ENCODE peak calls at places on chromosome 4, in four cellular contexts. X is adrenal gland, Z is RWPE2, W is retinal pigment epithelial cell. G is an unnamed sample.

GRCh38 chr4:152970102-152970820 is 34.1 kb downstream of the FHDC1 start:
- DNase-seq in Z (no peak), W (peak; percentile 74), X (no peak), G (no peak)

GRCh38 chr4:6200922-6201362 is 593 bp upstream of the JAKMIP1 start:
- DNase-seq in Z (no peak), W (no peak), X (no peak), G (no peak)

GRCh38 chr4:137267024-137267423 is 265.3 kb downstream of the PCDH18 start:
- DNase-seq in X (no peak), W (no peak), Z (no peak), G (no peak)

GRCh38 chr4:117400039-117400835 is 314.9 kb upstream of the TRAM1L1 start:
- DNase-seq in Z (no peak), X (no peak), W (peak; percentile 79), G (no peak)

GRCh38 chr4:157994863-157995262 is 178.0 kb downstream of the GASK1B start:
- DNase-seq in W (no peak), X (no peak), Z (no peak), G (no peak)

GRCh38 chr4:77240469-77241066 is 83.6 kb downstream of the CCNG2 start:
- DNase-seq in X (peak; percentile 57), W (no peak), Z (peak; percentile 62), G (peak; percentile 65)

GRCh38 chr4:138222041-138222440 is 20.1 kb downstream of the SLC7A11 start:
- DNase-seq in W (no peak), X (no peak), Z (no peak), G (no peak)

GRCh38 chr4:1337376-1337831 is 9.6 kb upstream of the UVSSA start:
- DNase-seq in Z (no peak), X (no peak), W (no peak), G (peak; percentile 68)

GRCh38 chr4:38529189-38530115 is 134.5 kb upstream of the KLF3 start:
- DNase-seq in W (no peak), Z (no peak), X (peak; percentile 25), G (peak; percentile 76)

GRCh38 chr4:128301979-128302378 is 14.4 kb upstream of the PGRMC2 start:
- DNase-seq in W (no peak), Z (no peak), X (no peak), G (no peak)

GRCh38 chr4:132992686-132993085 is 156.4 kb upstream of the PCDH10 start:
- DNase-seq in X (no peak), W (no peak), Z (no peak), G (no peak)

GRCh38 chr4:132483-132882 is 8.2 kb downstream of the ZNF718 start:
- DNase-seq in W (no peak), X (no peak), Z (no peak), G (no peak)

GRCh38 chr4:135515295-135515694 is 1313.7 kb upstream of the PABPC4L start:
- DNase-seq in Z (no peak), W (no peak), X (no peak), G (no peak)

GRCh38 chr4:147732516-147733193 is 767 bp downstream of the ARHGAP10 start:
- DNase-seq in W (no peak), Z (no peak), X (peak; percentile 51), G (peak; percentile 54)

GRCh38 chr4:150348079-150348478 is 233.9 kb upstream of the MAB21L2 start:
- DNase-seq in W (no peak), Z (no peak), X (no peak), G (no peak)

GRCh38 chr4:40409835-40410234 is 74.7 kb downstream of the CHRNA9 start:
- DNase-seq in W (no peak), Z (no peak), X (no peak), G (no peak)

GRCh38 chr4:57094482-57095223 is 15.5 kb downstream of the IGFBP7 start:
- DNase-seq in Z (no peak), X (no peak), W (no peak), G (no peak)

GRCh38 chr4:68744368-68744767 is 71.4 kb upstream of the UGT2B10 start:
- DNase-seq in W (no peak), X (no peak), Z (no peak), G (no peak)

GRCh38 chr4:174681723-174682300 is 147.2 kb downstream of the GLRA3 start:
- DNase-seq in W (no peak), X (no peak), Z (no peak), G (no peak)

GRCh38 chr4:21949073-21949457 is 493 bp upstream of the KCNIP4 start:
- DNase-seq in Z (peak; percentile 47), W (no peak), X (peak; percentile 14), G (peak; percentile 28)
- H3K4me3 ChIP-seq in Z (peak overlapping the region; percentile 4), W (peak overlapping the region; percentile 63), X (peak overlapping the region; percentile 29), G (no peak overlapping the region)

GRCh38 chr4:159016527-159017137 is 86.2 kb upstream of the RAPGEF2 start:
- DNase-seq in Z (no peak), X (no peak), W (no peak), G (no peak)
- TF ChIP-seq CTCF in Z (no peak), X (no peak), W (peak; percentile 25), G (no peak)

GRCh38 chr4:183908284-183908683 is 3.2 kb downstream of the STOX2 start:
- DNase-seq in X (no peak), W (no peak), Z (no peak), G (no peak)
- H3K4me3 ChIP-seq in X (no peak overlapping the region), W (no peak overlapping the region), Z (no peak overlapping the region), G (no peak overlapping the region)

DNA sequence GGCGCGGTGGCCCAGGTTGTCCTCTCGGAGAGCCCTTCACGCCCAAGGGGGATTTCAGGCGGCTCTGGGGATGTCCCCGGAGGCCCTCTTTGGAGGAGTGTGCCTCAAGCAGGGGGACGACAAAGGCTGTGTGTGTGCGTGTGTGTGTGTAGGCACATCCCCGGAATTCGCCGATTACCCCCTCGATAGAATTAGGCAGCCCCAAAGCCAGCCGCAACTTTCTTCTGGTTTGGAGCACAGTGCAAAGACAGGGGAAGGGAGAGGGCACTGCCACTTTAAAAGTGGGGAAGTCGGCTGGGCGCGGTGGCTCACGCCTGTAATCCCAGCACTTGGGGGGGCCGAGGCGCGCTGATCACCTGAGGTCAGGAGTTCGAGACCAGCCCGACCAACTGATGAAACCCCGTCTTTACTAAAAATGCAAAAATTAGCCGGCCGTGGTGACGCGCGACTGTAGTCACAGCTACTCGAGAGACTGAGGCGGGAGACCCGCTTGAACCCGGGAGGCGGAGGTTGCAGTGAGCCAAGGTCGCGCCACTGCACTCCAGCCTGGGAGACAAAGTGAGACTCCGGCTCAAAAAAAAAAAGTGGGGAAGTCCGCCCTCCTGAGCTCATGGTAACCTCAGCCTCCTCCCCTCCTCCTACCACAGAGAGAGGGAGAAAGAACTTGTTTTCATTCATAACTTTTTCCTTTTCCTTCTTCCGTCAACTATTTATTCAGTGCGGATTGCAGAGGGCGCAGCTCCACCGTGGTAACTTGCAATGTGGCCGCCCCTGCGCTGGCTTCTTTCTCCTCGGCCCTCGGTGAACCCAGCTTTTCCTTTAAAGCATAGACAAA is 2.4 kb downstream of the SPRY1 start:
- DNase-seq in W (no peak), Z (no peak), X (peak; percentile 49), G (peak; percentile 78)
- TF ChIP-seq CTCF in W (peak; percentile 44), Z (peak; percentile 40), X (no peak), G (no peak)

GRCh38 chr4:89172865-89173264 is 61.5 kb downstream of the TIGD2 start:
- DNase-seq in W (no peak), X (no peak), Z (no peak), G (no peak)
- H3K4me3 ChIP-seq in W (no peak overlapping the region), X (no peak overlapping the region), Z (no peak overlapping the region), G (no peak overlapping the region)

GRCh38 chr4:90799895-90800294 is 672.7 kb downstream of the CCSER1 start:
- DNase-seq in Z (no peak), W (no peak), X (no peak), G (no peak)
- TF ChIP-seq CTCF in Z (peak; percentile 15), W (no peak), X (no peak), G (no peak)

DNA sequence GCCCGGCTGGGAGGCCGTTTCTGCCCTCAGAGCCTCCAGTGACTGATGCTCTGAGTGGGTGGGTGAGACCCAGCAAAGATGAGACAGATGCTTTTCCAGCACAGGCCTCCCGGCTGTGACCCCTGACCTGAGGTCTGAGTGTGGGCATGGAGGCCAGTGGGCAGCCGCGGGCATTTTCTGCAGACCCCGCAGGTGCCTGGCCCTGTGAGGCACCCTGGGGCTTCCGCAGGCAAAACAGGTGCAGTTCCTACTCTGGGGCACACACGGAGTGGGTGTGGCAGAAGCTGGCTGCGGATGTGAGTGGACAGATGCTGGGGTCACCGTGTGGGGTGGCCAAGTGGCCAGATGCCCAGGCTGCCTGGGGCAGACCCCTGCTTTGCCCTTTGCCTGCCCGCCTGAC is 14.8 kb downstream of the HTRA3 start:
- DNase-seq in Z (no peak), W (no peak), X (no peak), G (no peak)
- H3K4me3 ChIP-seq in Z (no peak overlapping the region), W (no peak overlapping the region), X (no peak overlapping the region), G (no peak overlapping the region)

GRCh38 chr4:25703731-25704388 is 48.2 kb downstream of the SLC34A2 start:
- DNase-seq in Z (no peak), X (no peak), W (no peak), G (no peak)

GRCh38 chr4:25704516-25704915 is 48.9 kb downstream of the SLC34A2 start:
- DNase-seq in X (no peak), W (no peak), Z (no peak), G (no peak)

GRCh38 chr4:25697516-25697915 is 41.9 kb downstream of the SLC34A2 start:
- DNase-seq in Z (no peak), X (no peak), W (no peak), G (no peak)

GRCh38 chr4:25702848-25703247 is 47.2 kb downstream of the SLC34A2 start:
- DNase-seq in Z (no peak), X (no peak), W (peak; percentile 55), G (no peak)
- TF ChIP-seq CTCF in Z (no peak), X (no peak), W (peak; percentile 19), G (no peak)

GRCh38 chr4:55636622-55636999 is 513 bp upstream of the NMU start:
- DNase-seq in X (no peak), Z (no peak), W (no peak), G (no peak)

GRCh38 chr4:55635760-55636621 is at the start of gene NMU:
- DNase-seq in Z (peak; percentile 66), W (no peak), X (peak; percentile 14), G (peak; percentile 60)

GRCh38 chr4:55634417-55635128 is 1.5 kb downstream of the NMU start:
- DNase-seq in Z (no peak), X (no peak), W (no peak), G (no peak)

GRCh38 chr4:55635282-55635681 is 816 bp downstream of the NMU start:
- DNase-seq in X (no peak), Z (no peak), W (no peak), G (no peak)

GRCh38 chr4:55637272-55637820 is 1.2 kb upstream of the NMU start:
- DNase-seq in Z (no peak), X (no peak), W (no peak), G (no peak)
- H3K4me3 ChIP-seq in Z (no peak overlapping the region), X (no peak overlapping the region), W (no peak overlapping the region), G (no peak overlapping the region)

DNA sequence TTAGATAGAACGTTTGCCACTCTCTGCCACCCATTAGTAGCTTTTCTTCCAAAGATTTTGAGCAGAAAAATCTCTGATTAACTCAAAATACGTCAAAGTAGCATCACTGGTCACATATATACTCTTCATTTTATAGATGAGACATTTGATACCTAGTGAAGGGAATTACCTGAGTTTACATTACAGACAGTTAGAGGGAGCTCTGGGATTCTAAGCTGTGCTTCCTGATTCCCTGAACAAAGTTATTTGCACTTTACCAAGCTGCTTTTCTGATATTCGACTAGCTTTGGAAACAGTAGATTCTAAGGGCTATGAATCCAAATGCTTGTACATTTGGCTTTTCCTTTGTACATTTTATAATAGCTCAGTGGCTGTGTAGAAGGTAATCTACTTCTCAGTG is 1602.1 kb downstream of the STIM2 start:
- DNase-seq in X (no peak), W (no peak), Z (no peak), G (no peak)
- TF ChIP-seq CTCF in X (no peak), W (peak; percentile 22), Z (peak; percentile 28), G (no peak)

G was measured in mucosa of descending colon.